ENCODE peak calls at places on chromosomes 16 and 17, in ten cellular contexts. S is AG09319, U is esophagus squamous epithelium, L is AG09309, H is astrocyte of the spinal cord, T is cardiac muscle cell, F is HFF-Myc, O is HCT116, P is HFFc6, Z is OCI-LY7. Y is an unnamed sample.

GRCh38 chr16:9908613-9909012 is 273.6 kb downstream of the GRIN2A start:
- DNase-seq in S (no peak), U (no peak), L (no peak), H (no peak), T (no peak), F (no peak), O (no peak), P (no peak), Z (no peak), Y (no peak)

GRCh38 chr16:73064996-73065349 is 17.0 kb upstream of the ZFHX3 start:
- DNase-seq in S (no peak), U (no peak), L (no peak), H (no peak), T (no peak), F (no peak), O (no peak), P (no peak), Z (no peak), Y (peak; percentile 60)

GRCh38 chr17:7956208-7956965 is 24.4 kb downstream of the CNTROB start:
- DNase-seq in S (no peak), U (no peak), L (no peak), H (no peak), T (peak; percentile 94), F (no peak), O (no peak), P (no peak), Z (no peak), Y (no peak)

GRCh38 chr17:31559647-31560501 is 168.4 kb downstream of the RAB11FIP4 start:
- DNase-seq in S (no peak), U (no peak), L (no peak), H (peak; percentile 13), T (no peak), F (no peak), O (no peak), P (no peak), Z (no peak), Y (no peak)

GRCh38 chr16:1159325-1159972 is 6.5 kb downstream of the CACNA1H start:
- DNase-seq in S (no peak), U (no peak), L (no peak), H (no peak), T (no peak), F (no peak), O (no peak), P (no peak), Z (no peak), Y (no peak)

GRCh38 chr17:17877548-17878358 is 41.0 kb upstream of the SREBF1 start:
- DNase-seq in S (peak; percentile 39), U (peak; percentile 27), L (peak; percentile 46), H (peak; percentile 97), T (peak; percentile 97), F (peak; percentile 42), O (no peak), P (peak; percentile 83), Z (no peak), Y (peak; percentile 75)

GRCh38 chr16:1351215-1351581 is 480 bp downstream of the TSR3 start:
- DNase-seq in S (no peak), U (no peak), L (no peak), H (no peak), T (no peak), F (no peak), O (no peak), P (no peak), Z (no peak), Y (no peak)

GRCh38 chr17:44757045-44757917 is 1.5 kb upstream of the ADAM11 start:
- DNase-seq in S (no peak), U (no peak), L (no peak), H (no peak), T (no peak), F (no peak), O (no peak), P (no peak), Z (no peak), Y (peak; percentile 27)

GRCh38 chr16:31464781-31465260 is 5.5 kb downstream of the ARMC5 start:
- DNase-seq in S (no peak), U (no peak), L (no peak), H (no peak), T (no peak), F (no peak), O (no peak), P (no peak), Z (no peak), Y (no peak)

GRCh38 chr16:11503566-11503965 is 83.2 kb downstream of the LITAF start:
- DNase-seq in S (no peak), U (no peak), L (no peak), H (no peak), T (no peak), F (no peak), O (no peak), P (no peak), Z (no peak), Y (no peak)

GRCh38 chr17:17884281-17885028 is 47.7 kb upstream of the SREBF1 start:
- DNase-seq in S (no peak), U (no peak), L (no peak), H (no peak), T (no peak), F (no peak), O (no peak), P (no peak), Z (no peak), Y (no peak)

GRCh38 chr17:37671813-37672544 is 28.7 kb upstream of the DDX52 start:
- DNase-seq in S (peak; percentile 28), U (no peak), L (peak; percentile 81), H (peak; percentile 80), T (peak; percentile 51), F (peak; percentile 19), O (no peak), P (peak; percentile 94), Z (no peak), Y (no peak)

GRCh38 chr16:11136600-11136999 is 119.4 kb downstream of the SOCS1 start:
- DNase-seq in S (no peak), U (no peak), L (no peak), H (peak; percentile 47), T (peak; percentile 58), F (no peak), O (no peak), P (peak; percentile 19), Z (no peak), Y (peak; percentile 18)

GRCh38 chr17:38981640-38982039 is 14.4 kb upstream of the FBXO47 start:
- DNase-seq in S (no peak), U (no peak), L (no peak), H (no peak), T (peak; percentile 19), F (no peak), O (no peak), P (no peak), Z (no peak), Y (no peak)

GRCh38 chr16:78490847-78491246 is 391.4 kb downstream of the WWOX start:
- DNase-seq in S (no peak), U (no peak), L (no peak), H (no peak), T (no peak), F (no peak), O (no peak), P (no peak), Z (no peak), Y (no peak)

GRCh38 chr16:1551166-1551565 is 17.7 kb downstream of the TMEM204 start:
- DNase-seq in S (no peak), U (no peak), L (no peak), H (no peak), T (no peak), F (no peak), O (no peak), P (no peak), Z (no peak), Y (no peak)

GRCh38 chr16:19005561-19006445 is 22.1 kb downstream of the TMC7 start:
- DNase-seq in S (no peak), U (peak; percentile 20), L (no peak), H (peak; percentile 44), T (no peak), F (no peak), O (peak; percentile 78), P (no peak), Z (no peak), Y (peak; percentile 46)

DNA sequence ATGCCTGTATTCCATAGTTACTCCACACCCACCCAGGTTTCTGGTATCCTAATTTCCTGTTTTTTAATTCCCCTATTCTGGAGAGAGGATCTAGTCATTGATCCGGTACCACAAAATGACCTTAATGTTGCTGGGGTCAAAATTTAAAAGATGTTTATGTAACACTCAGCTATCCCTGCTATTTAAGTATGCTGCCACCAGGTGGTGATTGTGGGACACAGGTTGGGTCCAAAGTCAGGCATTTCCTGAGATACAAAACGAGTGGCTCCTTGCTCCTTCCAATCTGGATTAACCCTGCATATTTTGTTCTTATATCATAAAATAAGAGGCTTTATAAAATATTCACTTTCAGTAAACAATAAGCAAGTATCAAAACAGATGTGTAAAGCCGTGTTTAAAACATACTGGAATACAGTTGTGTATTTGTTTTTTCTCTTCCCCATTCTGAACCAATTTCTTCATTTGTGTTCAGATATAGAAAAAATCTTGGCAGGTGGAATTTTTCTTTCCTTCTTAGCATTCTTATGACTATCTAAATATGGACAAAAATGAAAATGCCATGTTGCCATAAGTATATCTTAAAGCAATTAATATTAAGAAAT is 16.3 kb downstream of the HS3ST4 start:
- DNase-seq in S (no peak), U (no peak), L (no peak), H (no peak), T (peak; percentile 6), F (peak; percentile 1), O (peak; percentile 18), P (no peak), Z (peak; percentile 49), Y (peak; percentile 52)
- TF ChIP-seq CTCF in S (peak; percentile 3), U (peak; percentile 34), L (peak; percentile 22), H (no peak), T (no peak), F (peak; percentile 28), O (peak; percentile 74), P (peak; percentile 65), Z (peak; percentile 81), Y (peak; percentile 84)

DNA sequence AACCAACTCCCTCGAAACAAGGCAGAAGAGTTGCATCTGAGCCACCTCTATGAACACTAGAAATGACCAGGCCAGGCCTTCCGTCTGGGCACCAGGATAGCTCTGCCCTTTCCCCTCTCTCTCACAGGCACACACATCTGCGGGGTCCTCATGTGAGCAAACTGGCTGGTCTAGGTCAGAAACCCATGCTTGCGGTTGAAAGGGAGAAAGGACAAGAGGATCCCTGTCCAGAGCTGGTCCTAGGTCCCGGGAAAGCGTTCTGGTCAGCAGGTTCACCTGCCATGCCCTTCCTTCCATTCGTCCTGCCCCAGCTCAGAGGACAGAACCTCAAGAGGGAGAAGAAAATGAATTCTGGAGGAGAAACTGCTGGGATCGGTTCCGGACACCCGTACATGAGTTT is 2.7 kb downstream of the MNT start:
- DNase-seq in S (no peak), U (no peak), L (no peak), H (no peak), T (no peak), F (no peak), O (no peak), P (no peak), Z (no peak), Y (no peak)
- TF ChIP-seq CTCF in S (no peak), U (no peak), L (no peak), H (no peak), T (no peak), F (no peak), O (no peak), P (no peak), Z (no peak), Y (no peak)

GRCh38 chr16:50839920-50840729 is 98.2 kb downstream of the CYLD start:
- DNase-seq in S (no peak), U (no peak), L (no peak), H (no peak), T (no peak), F (no peak), O (no peak), P (no peak), Z (no peak), Y (peak; percentile 34)
- TF ChIP-seq CTCF in S (no peak), U (no peak), L (no peak), H (no peak), T (no peak), F (no peak), O (no peak), P (no peak), Z (peak; percentile 34), Y (peak; percentile 51)

GRCh38 chr16:88383401-88384221 is 852 bp downstream of the ZNF469 start:
- DNase-seq in S (peak; percentile 27), U (no peak), L (no peak), H (peak; percentile 55), T (peak; percentile 53), F (peak; percentile 29), O (peak; percentile 28), P (peak; percentile 33), Z (no peak), Y (no peak)
- TF ChIP-seq CTCF in S (peak; percentile 70), U (peak; percentile 41), L (peak; percentile 76), H (peak; percentile 61), T (peak; percentile 68), F (peak; percentile 42), O (peak; percentile 65), P (peak; percentile 83), Z (no peak), Y (peak; percentile 43)

Y was measured in H9.